ENCODE peak calls at places on chromosomes 2 and 18, in eight cellular contexts. Z is activated naive CD8-positive, alpha-beta T cell treated with anti-CD3 and anti-CD28 coated beads, Interleukin-2, amount 10 ng/mL, durations not matched to agents 7 days and 5 days; U is GM13976; O is AG10803; N is ovary; W is activated CD4-positive, alpha-beta T cell treated with anti-CD3 and anti-CD28 coated beads, Interleukin-2, amount 50 U/mL, for 24 hours; C is CD4-positive, alpha-beta T cell; S is NCI-H1694 treated with DMSO at 0.1 percent for 48 hours. M is an unnamed sample.
A peak's percentile ranks its signal among the peaks of the same experiment; 100 is the strongest.

GRCh38 chr18:62523631-62524442 is 1.0 kb downstream of the ZCCHC2 start:
- DNase-seq in Z (peak; percentile 74), U (peak; percentile 42), O (peak; percentile 43), N (peak; percentile 61), W (peak; percentile 35), C (peak; percentile 52), S (no peak), M (no peak)

GRCh38 chr18:29309352-29309751 is 1132.4 kb upstream of the CDH2 start:
- DNase-seq in Z (no peak), U (no peak), O (no peak), N (no peak), W (no peak), C (no peak), S (peak; percentile 1), M (no peak)

GRCh38 chr2:120398961-120399888 is 53.3 kb downstream of the INHBB start:
- DNase-seq in Z (no peak), U (no peak), O (no peak), N (no peak), W (no peak), C (no peak), S (no peak), M (no peak)

GRCh38 chr2:7094113-7094760 is 177.0 kb downstream of the RNF144A start:
- DNase-seq in Z (no peak), U (no peak), O (no peak), N (no peak), W (no peak), C (no peak), S (no peak), M (no peak)

GRCh38 chr2:32064021-32064678 is 794 bp downstream of the SPAST start:
- DNase-seq in Z (no peak), U (peak; percentile 51), O (no peak), N (peak; percentile 21), W (peak; percentile 4), C (peak; percentile 3), S (no peak), M (no peak)

GRCh38 chr18:6661692-6662415 is 67.7 kb upstream of the ARHGAP28 start:
- DNase-seq in Z (no peak), U (no peak), O (no peak), N (no peak), W (no peak), C (no peak), S (no peak), M (no peak)

GRCh38 chr18:26415041-26415440 is 133.3 kb downstream of the KCTD1 start:
- DNase-seq in Z (no peak), U (no peak), O (peak; percentile 43), N (no peak), W (no peak), C (no peak), S (no peak), M (no peak)

GRCh38 chr18:37385846-37386435 is 179.7 kb downstream of the CELF4 start:
- DNase-seq in Z (no peak), U (peak; percentile 67), O (peak; percentile 35), N (no peak), W (peak; percentile 11), C (no peak), S (peak; percentile 57), M (peak; percentile 11)

GRCh38 chr2:20074001-20074648 is 22.7 kb upstream of the LAPTM4A start:
- DNase-seq in Z (no peak), U (no peak), O (no peak), N (peak; percentile 40), W (no peak), C (no peak), S (no peak), M (no peak)

GRCh38 chr2:96954490-96954846 is 31.9 kb downstream of the FAM178B start:
- DNase-seq in Z (no peak), U (peak; percentile 80), O (no peak), N (no peak), W (no peak), C (no peak), S (no peak), M (no peak)

GRCh38 chr2:10575566-10576300 is 114.0 kb downstream of the NOL10 start:
- DNase-seq in Z (no peak), U (no peak), O (peak; percentile 60), N (no peak), W (no peak), C (no peak), S (no peak), M (peak; percentile 55)

M was measured in GM04504.